ENCODE peak calls at places on chromosomes 2 and 18, in six cellular contexts. R, Y, P, Z, C and H are unnamed samples.

GRCh38 chr18:9426753-9427152 is 48.6 kb upstream of the RALBP1 start:
- DNase-seq in Z (no peak), R (no peak), C (no peak), P (no peak), Y (no peak), H (no peak)

GRCh38 chr2:130790808-130791616 is 35.7 kb downstream of the AMER3 start:
- DNase-seq in P (no peak), C (no peak), Y (no peak), Z (no peak), R (no peak), H (no peak)

GRCh38 chr2:64036343-64036742 is 17.1 kb upstream of the VPS54 start:
- DNase-seq in P (no peak), Y (peak), C (no peak), Z (no peak), R (no peak), H (no peak)

GRCh38 chr2:127032601-127033000 is 74.4 kb downstream of the BIN1 start:
- DNase-seq in Z (no peak), Y (no peak), P (no peak), R (no peak), C (no peak), H (no peak)

GRCh38 chr2:218569038-218569431 is 396 bp downstream of the CNOT9 start:
- DNase-seq in C (peak), R (peak), P (no peak), Y (no peak), Z (no peak), H (peak)

GRCh38 chr2:226678422-226678821 is 121.2 kb downstream of the IRS1 start:
- DNase-seq in Y (no peak), R (no peak), P (no peak), Z (no peak), C (no peak), H (no peak)

GRCh38 chr2:218815649-218816048 is 16.0 kb downstream of the PRKAG3 start:
- DNase-seq in P (no peak), R (no peak), Z (no peak), Y (no peak), C (no peak), H (no peak)

GRCh38 chr2:140797718-140798117 is 1333.1 kb downstream of the LRP1B start:
- DNase-seq in Y (no peak), P (no peak), Z (no peak), C (no peak), R (no peak), H (no peak)

GRCh38 chr2:112634153-112634873 is 11.4 kb upstream of the SLC20A1 start:
- DNase-seq in Z (no peak), C (no peak), P (no peak), R (no peak), Y (no peak), H (peak)

GRCh38 chr2:102789349-102790085 is 27.7 kb downstream of the TMEM182 start:
- DNase-seq in R (no peak), Z (no peak), Y (no peak), C (no peak), P (no peak), H (no peak)

GRCh38 chr2:238970553-238971081 is 122.7 kb downstream of the TWIST2 start:
- DNase-seq in P (peak), R (no peak), C (no peak), Y (peak), Z (no peak), H (no peak)

GRCh38 chr2:118614856-118615255 is 232.6 kb downstream of the EN1 start:
- DNase-seq in R (no peak), Y (no peak), P (no peak), C (no peak), Z (no peak), H (no peak)

GRCh38 chr2:106130251-106130998 is 63.7 kb downstream of the UXS1 start:
- DNase-seq in C (no peak), Y (no peak), Z (no peak), R (no peak), P (no peak), H (no peak)

GRCh38 chr2:85110991-85111560 is 22.1 kb upstream of the TCF7L1 start:
- DNase-seq in C (no peak), P (no peak), R (no peak), Y (no peak), Z (no peak), H (no peak)

GRCh38 chr2:230700447-230700846 is 12.2 kb upstream of the CAB39 start:
- DNase-seq in R (no peak), P (no peak), Z (no peak), C (no peak), Y (no peak), H (no peak)

GRCh38 chr18:77300579-77300978 is 50.9 kb downstream of the GALR1 start:
- DNase-seq in C (no peak), Y (no peak), R (no peak), Z (no peak), P (no peak), H (no peak)

GRCh38 chr2:234412726-234413125 is 84.2 kb downstream of the ARL4C start:
- DNase-seq in Z (no peak), C (no peak), R (no peak), Y (no peak), P (no peak), H (no peak)

GRCh38 chr18:59691046-59691395 is 6.2 kb downstream of the CCBE1 start:
- DNase-seq in Y (no peak), Z (no peak), P (no peak), R (no peak), C (no peak), H (no peak)

GRCh38 chr2:18435425-18436037 is 124.9 kb downstream of the RDH14 start:
- DNase-seq in C (no peak), R (no peak), P (peak), Z (no peak), Y (no peak), H (no peak)

GRCh38 chr18:12014091-12014490 is 32.8 kb downstream of the IMPA2 start:
- DNase-seq in C (no peak), R (no peak), P (no peak), Y (no peak), Z (no peak), H (no peak)

GRCh38 chr2:58907644-58908043 is 666.5 kb upstream of the FANCL start:
- DNase-seq in C (no peak), P (no peak), Z (no peak), Y (no peak), R (no peak), H (no peak)

GRCh38 chr2:41595235-41595634 is 452.6 kb upstream of the PKDCC start:
- DNase-seq in R (no peak), P (no peak), Z (no peak), C (no peak), Y (no peak), H (no peak)

GRCh38 chr18:62897153-62897552 is 181.8 kb downstream of the PHLPP1 start:
- DNase-seq in Y (no peak), Z (no peak), P (no peak), R (no peak), C (no peak), H (no peak)

GRCh38 chr2:27379840-27380625 is 501 bp downstream of the ZNF513 start:
- DNase-seq in P (no peak), C (peak), Y (no peak), Z (no peak), R (no peak), H (peak)

GRCh38 chr2:107402330-107402729 is 424.4 kb upstream of the RGPD4 start:
- DNase-seq in R (no peak), P (no peak), Z (no peak), Y (no peak), C (no peak), H (no peak)

GRCh38 chr2:176192351-176192750 is 3.9 kb downstream of the HOXD1 start:
- DNase-seq in C (no peak), R (no peak), P (no peak), Y (no peak), Z (no peak), H (no peak)

GRCh38 chr2:217832987-217833386 is 169.8 kb downstream of the TNS1 start:
- DNase-seq in C (no peak), Y (no peak), R (no peak), Z (no peak), P (no peak), H (no peak)

GRCh38 chr18:54119524-54120019 is 104.9 kb downstream of the MBD2 start:
- DNase-seq in Y (peak), P (peak), R (no peak), C (no peak), Z (no peak), H (no peak)

GRCh38 chr2:47842846-47843245 is 59.9 kb downstream of the MSH6 start:
- DNase-seq in P (no peak), Z (no peak), Y (no peak), R (no peak), C (no peak), H (no peak)

GRCh38 chr2:135149251-135149650 is 97.2 kb downstream of the RAB3GAP1 start:
- DNase-seq in P (no peak), Y (no peak), R (no peak), C (no peak), Z (no peak), H (no peak)

GRCh38 chr2:62054029-62054791 is 141.7 kb upstream of the B3GNT2 start:
- DNase-seq in C (no peak), P (no peak), Z (no peak), R (no peak), Y (no peak), H (no peak)

GRCh38 chr2:15201009-15201408 is 360.1 kb downstream of the NBAS start:
- DNase-seq in Z (no peak), C (no peak), Y (no peak), R (no peak), P (no peak), H (no peak)

GRCh38 chr18:8611916-8612576 is 2.8 kb downstream of the RAB12 start:
- DNase-seq in C (no peak), P (no peak), Y (no peak), R (no peak), Z (no peak), H (no peak)

GRCh38 chr2:215950009-215950408 is 63.3 kb downstream of the MREG start:
- DNase-seq in R (no peak), C (no peak), Y (peak), Z (no peak), P (no peak), H (no peak)

GRCh38 chr2:163799807-163800206 is 64.0 kb upstream of the FIGN start:
- DNase-seq in Y (no peak), R (no peak), Z (no peak), C (no peak), P (no peak), H (no peak)

GRCh38 chr2:171878481-171878993 is 15.5 kb downstream of the SLC25A12 start:
- DNase-seq in Y (no peak), C (no peak), P (no peak), R (no peak), Z (no peak), H (no peak)

GRCh38 chr2:39488450-39488849 is 51.4 kb upstream of the MAP4K3 start:
- DNase-seq in Y (peak), R (no peak), C (no peak), P (no peak), Z (no peak), H (no peak)